ENCODE peak calls at places on chromosomes 1 and 21, in nine cellular contexts. One of them, this sample, is unnamed.

GRCh38 chr21:36690637-36691538 is 8.0 kb upstream of the SIM2 start:
- DNase-seq in GM12865: no peak
- DNase-seq in HT-29: no peak
- DNase-seq in ovary: no peak
- DNase-seq in activated T-helper 1 cell treated with anti-CD3 and anti-CD28 coated beads, Interleukin-12 subunit alpha, Interleukin-12 subunit beta, Interleukin-2, Interleukin-4 antibody, amounts not matched to agents 30 ng/mL and 10 ng/mL and 1 ng/mL, durations not matched to agents 14 hours and 24 hours and 36 hours: no peak
- DNase-seq in nephron progenitor cell: no peak
- DNase-seq in dermis microvascular lymphatic vessel endothelial cell: no peak
- DNase-seq in activated T-cell treated with anti-CD3 and anti-CD28 coated beads for 1 hour: no peak
- DNase-seq in RWPE1: no peak
- DNase-seq in this sample: no peak

GRCh38 chr1:17923684-17924083 is 168.6 kb downstream of the ACTL8 start:
- DNase-seq in activated T-helper 1 cell treated with anti-CD3 and anti-CD28 coated beads, Interleukin-12 subunit alpha, Interleukin-12 subunit beta, Interleukin-2, Interleukin-4 antibody, amounts not matched to agents 30 ng/mL and 10 ng/mL and 1 ng/mL, durations not matched to agents 14 hours and 24 hours and 36 hours: no peak
- DNase-seq in RWPE1: no peak
- DNase-seq in nephron progenitor cell: no peak
- DNase-seq in GM12865: no peak
- DNase-seq in ovary: no peak
- DNase-seq in dermis microvascular lymphatic vessel endothelial cell: no peak
- DNase-seq in HT-29: no peak
- DNase-seq in activated T-cell treated with anti-CD3 and anti-CD28 coated beads for 1 hour: no peak
- DNase-seq in this sample: no peak

GRCh38 chr1:8604041-8604942 is 213.1 kb downstream of the RERE start:
- DNase-seq in GM12865: peak; percentile 80
- DNase-seq in activated T-helper 1 cell treated with anti-CD3 and anti-CD28 coated beads, Interleukin-12 subunit alpha, Interleukin-12 subunit beta, Interleukin-2, Interleukin-4 antibody, amounts not matched to agents 30 ng/mL and 10 ng/mL and 1 ng/mL, durations not matched to agents 14 hours and 24 hours and 36 hours: peak; percentile 34
- DNase-seq in nephron progenitor cell: no peak
- DNase-seq in activated T-cell treated with anti-CD3 and anti-CD28 coated beads for 1 hour: no peak
- DNase-seq in dermis microvascular lymphatic vessel endothelial cell: no peak
- DNase-seq in RWPE1: no peak
- DNase-seq in HT-29: no peak
- DNase-seq in ovary: no peak
- DNase-seq in this sample: no peak

GRCh38 chr1:61190476-61191067 is 108.2 kb downstream of the NFIA start:
- DNase-seq in HT-29: no peak
- DNase-seq in dermis microvascular lymphatic vessel endothelial cell: no peak
- DNase-seq in RWPE1: no peak
- DNase-seq in GM12865: no peak
- DNase-seq in ovary: no peak
- DNase-seq in activated T-helper 1 cell treated with anti-CD3 and anti-CD28 coated beads, Interleukin-12 subunit alpha, Interleukin-12 subunit beta, Interleukin-2, Interleukin-4 antibody, amounts not matched to agents 30 ng/mL and 10 ng/mL and 1 ng/mL, durations not matched to agents 14 hours and 24 hours and 36 hours: no peak
- DNase-seq in activated T-cell treated with anti-CD3 and anti-CD28 coated beads for 1 hour: no peak
- DNase-seq in nephron progenitor cell: no peak
- DNase-seq in this sample: no peak

GRCh38 chr1:227218870-227219578 is 99.3 kb downstream of the CDC42BPA start:
- DNase-seq in dermis microvascular lymphatic vessel endothelial cell: no peak
- DNase-seq in RWPE1: no peak
- DNase-seq in GM12865: no peak
- DNase-seq in ovary: no peak
- DNase-seq in nephron progenitor cell: no peak
- DNase-seq in activated T-helper 1 cell treated with anti-CD3 and anti-CD28 coated beads, Interleukin-12 subunit alpha, Interleukin-12 subunit beta, Interleukin-2, Interleukin-4 antibody, amounts not matched to agents 30 ng/mL and 10 ng/mL and 1 ng/mL, durations not matched to agents 14 hours and 24 hours and 36 hours: no peak
- DNase-seq in HT-29: no peak
- DNase-seq in activated T-cell treated with anti-CD3 and anti-CD28 coated beads for 1 hour: no peak
- DNase-seq in this sample: no peak

GRCh38 chr1:180270767-180271639 is 40.9 kb downstream of the LHX4 start:
- DNase-seq in activated T-helper 1 cell treated with anti-CD3 and anti-CD28 coated beads, Interleukin-12 subunit alpha, Interleukin-12 subunit beta, Interleukin-2, Interleukin-4 antibody, amounts not matched to agents 30 ng/mL and 10 ng/mL and 1 ng/mL, durations not matched to agents 14 hours and 24 hours and 36 hours: no peak
- DNase-seq in ovary: no peak
- DNase-seq in activated T-cell treated with anti-CD3 and anti-CD28 coated beads for 1 hour: no peak
- DNase-seq in GM12865: no peak
- DNase-seq in HT-29: peak; percentile 56
- DNase-seq in RWPE1: peak; percentile 18
- DNase-seq in dermis microvascular lymphatic vessel endothelial cell: no peak
- DNase-seq in nephron progenitor cell: no peak
- DNase-seq in this sample: peak; percentile 36

GRCh38 chr21:29208666-29209059 is 78.2 kb downstream of the MAP3K7CL start:
- DNase-seq in nephron progenitor cell: no peak
- DNase-seq in GM12865: no peak
- DNase-seq in activated T-helper 1 cell treated with anti-CD3 and anti-CD28 coated beads, Interleukin-12 subunit alpha, Interleukin-12 subunit beta, Interleukin-2, Interleukin-4 antibody, amounts not matched to agents 30 ng/mL and 10 ng/mL and 1 ng/mL, durations not matched to agents 14 hours and 24 hours and 36 hours: no peak
- DNase-seq in activated T-cell treated with anti-CD3 and anti-CD28 coated beads for 1 hour: no peak
- DNase-seq in RWPE1: no peak
- DNase-seq in ovary: no peak
- DNase-seq in dermis microvascular lymphatic vessel endothelial cell: peak; percentile 62
- DNase-seq in HT-29: no peak
- DNase-seq in this sample: peak; percentile 82

GRCh38 chr1:93801471-93801870 is 77.5 kb downstream of the DNTTIP2 start:
- DNase-seq in nephron progenitor cell: no peak
- DNase-seq in GM12865: no peak
- DNase-seq in activated T-cell treated with anti-CD3 and anti-CD28 coated beads for 1 hour: no peak
- DNase-seq in ovary: no peak
- DNase-seq in RWPE1: no peak
- DNase-seq in dermis microvascular lymphatic vessel endothelial cell: no peak
- DNase-seq in HT-29: no peak
- DNase-seq in activated T-helper 1 cell treated with anti-CD3 and anti-CD28 coated beads, Interleukin-12 subunit alpha, Interleukin-12 subunit beta, Interleukin-2, Interleukin-4 antibody, amounts not matched to agents 30 ng/mL and 10 ng/mL and 1 ng/mL, durations not matched to agents 14 hours and 24 hours and 36 hours: no peak
- DNase-seq in this sample: no peak

GRCh38 chr1:246200738-246201137 is 306.3 kb downstream of the SMYD3 start:
- DNase-seq in GM12865: no peak
- DNase-seq in activated T-helper 1 cell treated with anti-CD3 and anti-CD28 coated beads, Interleukin-12 subunit alpha, Interleukin-12 subunit beta, Interleukin-2, Interleukin-4 antibody, amounts not matched to agents 30 ng/mL and 10 ng/mL and 1 ng/mL, durations not matched to agents 14 hours and 24 hours and 36 hours: no peak
- DNase-seq in activated T-cell treated with anti-CD3 and anti-CD28 coated beads for 1 hour: no peak
- DNase-seq in dermis microvascular lymphatic vessel endothelial cell: no peak
- DNase-seq in RWPE1: no peak
- DNase-seq in HT-29: no peak
- DNase-seq in nephron progenitor cell: no peak
- DNase-seq in ovary: no peak
- DNase-seq in this sample: no peak

GRCh38 chr1:94949681-94950661 is 23.1 kb upstream of the CNN3 start:
- DNase-seq in activated T-cell treated with anti-CD3 and anti-CD28 coated beads for 1 hour: no peak
- DNase-seq in dermis microvascular lymphatic vessel endothelial cell: no peak
- DNase-seq in activated T-helper 1 cell treated with anti-CD3 and anti-CD28 coated beads, Interleukin-12 subunit alpha, Interleukin-12 subunit beta, Interleukin-2, Interleukin-4 antibody, amounts not matched to agents 30 ng/mL and 10 ng/mL and 1 ng/mL, durations not matched to agents 14 hours and 24 hours and 36 hours: no peak
- DNase-seq in ovary: no peak
- DNase-seq in nephron progenitor cell: no peak
- DNase-seq in HT-29: peak; percentile 18
- DNase-seq in GM12865: no peak
- DNase-seq in RWPE1: no peak
- DNase-seq in this sample: no peak

GRCh38 chr1:11448375-11449085 is 30.4 kb upstream of the DISP3 start:
- DNase-seq in ovary: no peak
- DNase-seq in activated T-cell treated with anti-CD3 and anti-CD28 coated beads for 1 hour: no peak
- DNase-seq in activated T-helper 1 cell treated with anti-CD3 and anti-CD28 coated beads, Interleukin-12 subunit alpha, Interleukin-12 subunit beta, Interleukin-2, Interleukin-4 antibody, amounts not matched to agents 30 ng/mL and 10 ng/mL and 1 ng/mL, durations not matched to agents 14 hours and 24 hours and 36 hours: no peak
- DNase-seq in GM12865: no peak
- DNase-seq in nephron progenitor cell: no peak
- DNase-seq in HT-29: no peak
- DNase-seq in RWPE1: no peak
- DNase-seq in dermis microvascular lymphatic vessel endothelial cell: no peak
- DNase-seq in this sample: peak; percentile 27

GRCh38 chr21:41823906-41824305 is 55.2 kb downstream of the PRDM15 start:
- DNase-seq in HT-29: no peak
- DNase-seq in nephron progenitor cell: no peak
- DNase-seq in activated T-helper 1 cell treated with anti-CD3 and anti-CD28 coated beads, Interleukin-12 subunit alpha, Interleukin-12 subunit beta, Interleukin-2, Interleukin-4 antibody, amounts not matched to agents 30 ng/mL and 10 ng/mL and 1 ng/mL, durations not matched to agents 14 hours and 24 hours and 36 hours: no peak
- DNase-seq in GM12865: no peak
- DNase-seq in dermis microvascular lymphatic vessel endothelial cell: no peak
- DNase-seq in ovary: no peak
- DNase-seq in activated T-cell treated with anti-CD3 and anti-CD28 coated beads for 1 hour: no peak
- DNase-seq in RWPE1: no peak
- DNase-seq in this sample: no peak

GRCh38 chr1:24391882-24392603 is 21.5 kb downstream of the STPG1 start:
- DNase-seq in dermis microvascular lymphatic vessel endothelial cell: peak; percentile 46
- DNase-seq in ovary: peak; percentile 55
- DNase-seq in GM12865: peak; percentile 91
- DNase-seq in activated T-cell treated with anti-CD3 and anti-CD28 coated beads for 1 hour: peak; percentile 43
- DNase-seq in HT-29: peak; percentile 84
- DNase-seq in nephron progenitor cell: peak; percentile 81
- DNase-seq in RWPE1: no peak
- DNase-seq in activated T-helper 1 cell treated with anti-CD3 and anti-CD28 coated beads, Interleukin-12 subunit alpha, Interleukin-12 subunit beta, Interleukin-2, Interleukin-4 antibody, amounts not matched to agents 30 ng/mL and 10 ng/mL and 1 ng/mL, durations not matched to agents 14 hours and 24 hours and 36 hours: peak; percentile 47
- DNase-seq in this sample: peak; percentile 36

GRCh38 chr1:244049969-244050834 is 881 bp upstream of the ZBTB18 start:
- DNase-seq in HT-29: peak; percentile 48
- DNase-seq in dermis microvascular lymphatic vessel endothelial cell: no peak
- DNase-seq in nephron progenitor cell: peak; percentile 29
- DNase-seq in activated T-cell treated with anti-CD3 and anti-CD28 coated beads for 1 hour: no peak
- DNase-seq in ovary: no peak
- DNase-seq in activated T-helper 1 cell treated with anti-CD3 and anti-CD28 coated beads, Interleukin-12 subunit alpha, Interleukin-12 subunit beta, Interleukin-2, Interleukin-4 antibody, amounts not matched to agents 30 ng/mL and 10 ng/mL and 1 ng/mL, durations not matched to agents 14 hours and 24 hours and 36 hours: no peak
- DNase-seq in RWPE1: no peak
- DNase-seq in GM12865: peak; percentile 51
- DNase-seq in this sample: no peak

GRCh38 chr1:10692401-10693021 is 103.9 kb downstream of the CASZ1 start:
- DNase-seq in activated T-helper 1 cell treated with anti-CD3 and anti-CD28 coated beads, Interleukin-12 subunit alpha, Interleukin-12 subunit beta, Interleukin-2, Interleukin-4 antibody, amounts not matched to agents 30 ng/mL and 10 ng/mL and 1 ng/mL, durations not matched to agents 14 hours and 24 hours and 36 hours: peak; percentile 31
- DNase-seq in GM12865: peak; percentile 84
- DNase-seq in ovary: no peak
- DNase-seq in RWPE1: peak; percentile 38
- DNase-seq in HT-29: peak; percentile 84
- DNase-seq in dermis microvascular lymphatic vessel endothelial cell: no peak
- DNase-seq in nephron progenitor cell: peak; percentile 59
- DNase-seq in activated T-cell treated with anti-CD3 and anti-CD28 coated beads for 1 hour: peak; percentile 55
- DNase-seq in this sample: peak; percentile 7

GRCh38 chr1:31745898-31746668 is 18.1 kb downstream of the ADGRB2 start:
- DNase-seq in HT-29: no peak
- DNase-seq in activated T-cell treated with anti-CD3 and anti-CD28 coated beads for 1 hour: no peak
- DNase-seq in nephron progenitor cell: no peak
- DNase-seq in dermis microvascular lymphatic vessel endothelial cell: no peak
- DNase-seq in activated T-helper 1 cell treated with anti-CD3 and anti-CD28 coated beads, Interleukin-12 subunit alpha, Interleukin-12 subunit beta, Interleukin-2, Interleukin-4 antibody, amounts not matched to agents 30 ng/mL and 10 ng/mL and 1 ng/mL, durations not matched to agents 14 hours and 24 hours and 36 hours: no peak
- DNase-seq in RWPE1: no peak
- DNase-seq in GM12865: no peak
- DNase-seq in ovary: no peak
- DNase-seq in this sample: no peak

GRCh38 chr1:75423136-75423535 is 187.8 kb downstream of the SLC44A5 start:
- DNase-seq in RWPE1: no peak
- DNase-seq in HT-29: no peak
- DNase-seq in GM12865: no peak
- DNase-seq in activated T-helper 1 cell treated with anti-CD3 and anti-CD28 coated beads, Interleukin-12 subunit alpha, Interleukin-12 subunit beta, Interleukin-2, Interleukin-4 antibody, amounts not matched to agents 30 ng/mL and 10 ng/mL and 1 ng/mL, durations not matched to agents 14 hours and 24 hours and 36 hours: no peak
- DNase-seq in nephron progenitor cell: no peak
- DNase-seq in activated T-cell treated with anti-CD3 and anti-CD28 coated beads for 1 hour: no peak
- DNase-seq in ovary: no peak
- DNase-seq in dermis microvascular lymphatic vessel endothelial cell: no peak
- DNase-seq in this sample: no peak

GRCh38 chr21:41917531-41917930 is 36.3 kb downstream of the C2CD2 start:
- DNase-seq in ovary: no peak
- DNase-seq in GM12865: no peak
- DNase-seq in nephron progenitor cell: no peak
- DNase-seq in RWPE1: no peak
- DNase-seq in dermis microvascular lymphatic vessel endothelial cell: no peak
- DNase-seq in activated T-cell treated with anti-CD3 and anti-CD28 coated beads for 1 hour: no peak
- DNase-seq in HT-29: no peak
- DNase-seq in activated T-helper 1 cell treated with anti-CD3 and anti-CD28 coated beads, Interleukin-12 subunit alpha, Interleukin-12 subunit beta, Interleukin-2, Interleukin-4 antibody, amounts not matched to agents 30 ng/mL and 10 ng/mL and 1 ng/mL, durations not matched to agents 14 hours and 24 hours and 36 hours: no peak
- DNase-seq in this sample: no peak

GRCh38 chr1:228141871-228142615 is 2.0 kb downstream of the GUK1 start:
- DNase-seq in HT-29: no peak
- DNase-seq in activated T-helper 1 cell treated with anti-CD3 and anti-CD28 coated beads, Interleukin-12 subunit alpha, Interleukin-12 subunit beta, Interleukin-2, Interleukin-4 antibody, amounts not matched to agents 30 ng/mL and 10 ng/mL and 1 ng/mL, durations not matched to agents 14 hours and 24 hours and 36 hours: no peak
- DNase-seq in nephron progenitor cell: no peak
- DNase-seq in RWPE1: no peak
- DNase-seq in ovary: no peak
- DNase-seq in dermis microvascular lymphatic vessel endothelial cell: no peak
- DNase-seq in activated T-cell treated with anti-CD3 and anti-CD28 coated beads for 1 hour: no peak
- DNase-seq in GM12865: no peak
- DNase-seq in this sample: no peak

GRCh38 chr1:183590225-183591191 is at the start of gene NCF2:
- DNase-seq in dermis microvascular lymphatic vessel endothelial cell: no peak
- DNase-seq in activated T-helper 1 cell treated with anti-CD3 and anti-CD28 coated beads, Interleukin-12 subunit alpha, Interleukin-12 subunit beta, Interleukin-2, Interleukin-4 antibody, amounts not matched to agents 30 ng/mL and 10 ng/mL and 1 ng/mL, durations not matched to agents 14 hours and 24 hours and 36 hours: peak; percentile 68
- DNase-seq in nephron progenitor cell: no peak
- DNase-seq in RWPE1: peak; percentile 26
- DNase-seq in activated T-cell treated with anti-CD3 and anti-CD28 coated beads for 1 hour: no peak
- DNase-seq in HT-29: peak; percentile 15
- DNase-seq in ovary: no peak
- DNase-seq in GM12865: peak; percentile 96
- DNase-seq in this sample: peak; percentile 99

GRCh38 chr1:119531606-119532323 is 24.8 kb downstream of the HSD3B1 start:
- DNase-seq in ovary: no peak
- DNase-seq in HT-29: no peak
- DNase-seq in dermis microvascular lymphatic vessel endothelial cell: no peak
- DNase-seq in nephron progenitor cell: no peak
- DNase-seq in GM12865: no peak
- DNase-seq in activated T-cell treated with anti-CD3 and anti-CD28 coated beads for 1 hour: no peak
- DNase-seq in activated T-helper 1 cell treated with anti-CD3 and anti-CD28 coated beads, Interleukin-12 subunit alpha, Interleukin-12 subunit beta, Interleukin-2, Interleukin-4 antibody, amounts not matched to agents 30 ng/mL and 10 ng/mL and 1 ng/mL, durations not matched to agents 14 hours and 24 hours and 36 hours: no peak
- DNase-seq in RWPE1: no peak
- DNase-seq in this sample: no peak

GRCh38 chr1:247343801-247344200 is 12.1 kb upstream of the ZNF496 start:
- DNase-seq in ovary: no peak
- DNase-seq in dermis microvascular lymphatic vessel endothelial cell: no peak
- DNase-seq in activated T-cell treated with anti-CD3 and anti-CD28 coated beads for 1 hour: no peak
- DNase-seq in nephron progenitor cell: no peak
- DNase-seq in HT-29: no peak
- DNase-seq in GM12865: no peak
- DNase-seq in activated T-helper 1 cell treated with anti-CD3 and anti-CD28 coated beads, Interleukin-12 subunit alpha, Interleukin-12 subunit beta, Interleukin-2, Interleukin-4 antibody, amounts not matched to agents 30 ng/mL and 10 ng/mL and 1 ng/mL, durations not matched to agents 14 hours and 24 hours and 36 hours: no peak
- DNase-seq in RWPE1: no peak
- DNase-seq in this sample: no peak

GRCh38 chr21:36481639-36482038 is 1.7 kb upstream of the CLDN14 start:
- DNase-seq in HT-29: no peak
- DNase-seq in ovary: no peak
- DNase-seq in RWPE1: no peak
- DNase-seq in activated T-cell treated with anti-CD3 and anti-CD28 coated beads for 1 hour: no peak
- DNase-seq in activated T-helper 1 cell treated with anti-CD3 and anti-CD28 coated beads, Interleukin-12 subunit alpha, Interleukin-12 subunit beta, Interleukin-2, Interleukin-4 antibody, amounts not matched to agents 30 ng/mL and 10 ng/mL and 1 ng/mL, durations not matched to agents 14 hours and 24 hours and 36 hours: no peak
- DNase-seq in GM12865: no peak
- DNase-seq in nephron progenitor cell: no peak
- DNase-seq in dermis microvascular lymphatic vessel endothelial cell: no peak
- DNase-seq in this sample: no peak

GRCh38 chr1:67735806-67736627 is 51.0 kb downstream of the GADD45A start:
- DNase-seq in dermis microvascular lymphatic vessel endothelial cell: peak; percentile 99
- DNase-seq in GM12865: peak; percentile 89
- DNase-seq in activated T-cell treated with anti-CD3 and anti-CD28 coated beads for 1 hour: peak; percentile 8
- DNase-seq in nephron progenitor cell: peak; percentile 9
- DNase-seq in activated T-helper 1 cell treated with anti-CD3 and anti-CD28 coated beads, Interleukin-12 subunit alpha, Interleukin-12 subunit beta, Interleukin-2, Interleukin-4 antibody, amounts not matched to agents 30 ng/mL and 10 ng/mL and 1 ng/mL, durations not matched to agents 14 hours and 24 hours and 36 hours: peak; percentile 28
- DNase-seq in ovary: peak; percentile 83
- DNase-seq in RWPE1: peak; percentile 76
- DNase-seq in HT-29: peak; percentile 80
- DNase-seq in this sample: peak; percentile 29

GRCh38 chr1:203271962-203272632 is 33.2 kb upstream of the BTG2 start:
- DNase-seq in RWPE1: no peak
- DNase-seq in ovary: peak; percentile 65
- DNase-seq in HT-29: no peak
- DNase-seq in activated T-helper 1 cell treated with anti-CD3 and anti-CD28 coated beads, Interleukin-12 subunit alpha, Interleukin-12 subunit beta, Interleukin-2, Interleukin-4 antibody, amounts not matched to agents 30 ng/mL and 10 ng/mL and 1 ng/mL, durations not matched to agents 14 hours and 24 hours and 36 hours: no peak
- DNase-seq in dermis microvascular lymphatic vessel endothelial cell: no peak
- DNase-seq in GM12865: no peak
- DNase-seq in nephron progenitor cell: no peak
- DNase-seq in activated T-cell treated with anti-CD3 and anti-CD28 coated beads for 1 hour: no peak
- DNase-seq in this sample: no peak

GRCh38 chr1:22317231-22317919 is 134.3 kb upstream of the ZBTB40 start:
- DNase-seq in ovary: no peak
- DNase-seq in nephron progenitor cell: peak; percentile 69
- DNase-seq in activated T-helper 1 cell treated with anti-CD3 and anti-CD28 coated beads, Interleukin-12 subunit alpha, Interleukin-12 subunit beta, Interleukin-2, Interleukin-4 antibody, amounts not matched to agents 30 ng/mL and 10 ng/mL and 1 ng/mL, durations not matched to agents 14 hours and 24 hours and 36 hours: no peak
- DNase-seq in RWPE1: peak; percentile 31
- DNase-seq in GM12865: peak; percentile 21
- DNase-seq in dermis microvascular lymphatic vessel endothelial cell: peak; percentile 11
- DNase-seq in activated T-cell treated with anti-CD3 and anti-CD28 coated beads for 1 hour: no peak
- DNase-seq in HT-29: peak; percentile 44
- DNase-seq in this sample: no peak

GRCh38 chr21:16072692-16073091 is 342.9 kb downstream of the USP25 start:
- DNase-seq in nephron progenitor cell: no peak
- DNase-seq in activated T-cell treated with anti-CD3 and anti-CD28 coated beads for 1 hour: no peak
- DNase-seq in dermis microvascular lymphatic vessel endothelial cell: no peak
- DNase-seq in RWPE1: no peak
- DNase-seq in HT-29: no peak
- DNase-seq in activated T-helper 1 cell treated with anti-CD3 and anti-CD28 coated beads, Interleukin-12 subunit alpha, Interleukin-12 subunit beta, Interleukin-2, Interleukin-4 antibody, amounts not matched to agents 30 ng/mL and 10 ng/mL and 1 ng/mL, durations not matched to agents 14 hours and 24 hours and 36 hours: no peak
- DNase-seq in ovary: no peak
- DNase-seq in GM12865: no peak
- DNase-seq in this sample: no peak

GRCh38 chr1:154546264-154547043 is 12.0 kb downstream of the UBE2Q1 start:
- DNase-seq in nephron progenitor cell: peak; percentile 68
- DNase-seq in activated T-cell treated with anti-CD3 and anti-CD28 coated beads for 1 hour: peak; percentile 37
- DNase-seq in RWPE1: peak; percentile 66
- DNase-seq in GM12865: peak; percentile 74
- DNase-seq in activated T-helper 1 cell treated with anti-CD3 and anti-CD28 coated beads, Interleukin-12 subunit alpha, Interleukin-12 subunit beta, Interleukin-2, Interleukin-4 antibody, amounts not matched to agents 30 ng/mL and 10 ng/mL and 1 ng/mL, durations not matched to agents 14 hours and 24 hours and 36 hours: peak; percentile 19
- DNase-seq in dermis microvascular lymphatic vessel endothelial cell: no peak
- DNase-seq in HT-29: peak; percentile 81
- DNase-seq in ovary: peak; percentile 46
- DNase-seq in this sample: peak; percentile 29

GRCh38 chr1:8115769-8116167 is 89.7 kb upstream of the ERRFI1 start:
- DNase-seq in RWPE1: no peak
- DNase-seq in nephron progenitor cell: no peak
- DNase-seq in activated T-cell treated with anti-CD3 and anti-CD28 coated beads for 1 hour: no peak
- DNase-seq in activated T-helper 1 cell treated with anti-CD3 and anti-CD28 coated beads, Interleukin-12 subunit alpha, Interleukin-12 subunit beta, Interleukin-2, Interleukin-4 antibody, amounts not matched to agents 30 ng/mL and 10 ng/mL and 1 ng/mL, durations not matched to agents 14 hours and 24 hours and 36 hours: no peak
- DNase-seq in dermis microvascular lymphatic vessel endothelial cell: no peak
- DNase-seq in HT-29: no peak
- DNase-seq in GM12865: no peak
- DNase-seq in ovary: peak; percentile 36
- DNase-seq in this sample: no peak

GRCh38 chr1:46489169-46489637 is 433 bp upstream of the DMBX1 start:
- DNase-seq in RWPE1: no peak
- DNase-seq in HT-29: peak; percentile 47
- DNase-seq in activated T-cell treated with anti-CD3 and anti-CD28 coated beads for 1 hour: no peak
- DNase-seq in GM12865: no peak
- DNase-seq in ovary: no peak
- DNase-seq in dermis microvascular lymphatic vessel endothelial cell: no peak
- DNase-seq in nephron progenitor cell: peak; percentile 30
- DNase-seq in activated T-helper 1 cell treated with anti-CD3 and anti-CD28 coated beads, Interleukin-12 subunit alpha, Interleukin-12 subunit beta, Interleukin-2, Interleukin-4 antibody, amounts not matched to agents 30 ng/mL and 10 ng/mL and 1 ng/mL, durations not matched to agents 14 hours and 24 hours and 36 hours: no peak
- DNase-seq in this sample: no peak

GRCh38 chr1:216846339-216846738 is 123.1 kb upstream of the ESRRG start:
- DNase-seq in dermis microvascular lymphatic vessel endothelial cell: no peak
- DNase-seq in ovary: no peak
- DNase-seq in activated T-helper 1 cell treated with anti-CD3 and anti-CD28 coated beads, Interleukin-12 subunit alpha, Interleukin-12 subunit beta, Interleukin-2, Interleukin-4 antibody, amounts not matched to agents 30 ng/mL and 10 ng/mL and 1 ng/mL, durations not matched to agents 14 hours and 24 hours and 36 hours: no peak
- DNase-seq in HT-29: no peak
- DNase-seq in RWPE1: no peak
- DNase-seq in nephron progenitor cell: no peak
- DNase-seq in GM12865: no peak
- DNase-seq in activated T-cell treated with anti-CD3 and anti-CD28 coated beads for 1 hour: no peak
- DNase-seq in this sample: no peak